ENCODE peak calls at places on chromosome 9, in nine cellular contexts. Q, G, L, J, D, S, Z, H and A are unnamed samples.
A peak's percentile ranks its signal among the peaks of the same experiment; 100 is the strongest.

GRCh38 chr9:129170229-129170628 is 7.8 kb downstream of the IER5L start:
- DNase-seq in Q (no peak), G (no peak), L (no peak), J (no peak), D (no peak), S (peak; percentile 48), Z (no peak), H (no peak), A (no peak)

GRCh38 chr9:84839538-84839937 is 170.0 kb downstream of the NTRK2 start:
- DNase-seq in Q (no peak), G (no peak), L (no peak), J (no peak), D (no peak), S (no peak), Z (no peak), H (no peak), A (no peak)

GRCh38 chr9:95508242-95508967 is 8.4 kb downstream of the PTCH1 start:
- DNase-seq in Q (no peak), G (no peak), L (peak; percentile 55), J (no peak), D (no peak), S (no peak), Z (no peak), H (no peak), A (no peak)

GRCh38 chr9:124122813-124123462 is 111.4 kb downstream of the LHX2 start:
- DNase-seq in Q (no peak), G (no peak), L (no peak), J (no peak), D (no peak), S (no peak), Z (no peak), H (no peak), A (no peak)

GRCh38 chr9:82780017-82780416 is 282.9 kb downstream of the RASEF start:
- DNase-seq in Q (no peak), G (no peak), L (no peak), J (no peak), D (no peak), S (no peak), Z (no peak), H (no peak), A (no peak)

GRCh38 chr9:136791466-136792276 is 527 bp downstream of the TMEM141 start:
- DNase-seq in Q (peak; percentile 87), G (peak; percentile 93), L (peak; percentile 91), J (peak; percentile 56), D (peak; percentile 84), S (peak; percentile 68), Z (no peak), H (peak; percentile 47), A (peak; percentile 68)

GRCh38 chr9:121780641-121781040 is 129.2 kb downstream of the DAB2IP start:
- DNase-seq in Q (peak; percentile 5), G (no peak), L (no peak), J (no peak), D (peak; percentile 17), S (no peak), Z (no peak), H (no peak), A (no peak)

GRCh38 chr9:83630938-83631457 is 8.1 kb downstream of the IDNK start:
- DNase-seq in Q (no peak), G (no peak), L (peak; percentile 76), J (no peak), D (no peak), S (no peak), Z (no peak), H (no peak), A (no peak)

GRCh38 chr9:89719202-89719601 is 114.4 kb downstream of the GADD45G start:
- DNase-seq in Q (no peak), G (no peak), L (no peak), J (no peak), D (no peak), S (no peak), Z (no peak), H (no peak), A (no peak)

GRCh38 chr9:2657427-2657826 is 35.8 kb downstream of the VLDLR start:
- DNase-seq in Q (no peak), G (peak; percentile 56), L (no peak), J (no peak), D (no peak), S (no peak), Z (no peak), H (no peak), A (no peak)

GRCh38 chr9:31140316-31140715 is 1244.1 kb upstream of the ACO1 start:
- DNase-seq in Q (no peak), G (no peak), L (no peak), J (no peak), D (no peak), S (peak; percentile 12), Z (no peak), H (peak; percentile 6), A (no peak)

DNA sequence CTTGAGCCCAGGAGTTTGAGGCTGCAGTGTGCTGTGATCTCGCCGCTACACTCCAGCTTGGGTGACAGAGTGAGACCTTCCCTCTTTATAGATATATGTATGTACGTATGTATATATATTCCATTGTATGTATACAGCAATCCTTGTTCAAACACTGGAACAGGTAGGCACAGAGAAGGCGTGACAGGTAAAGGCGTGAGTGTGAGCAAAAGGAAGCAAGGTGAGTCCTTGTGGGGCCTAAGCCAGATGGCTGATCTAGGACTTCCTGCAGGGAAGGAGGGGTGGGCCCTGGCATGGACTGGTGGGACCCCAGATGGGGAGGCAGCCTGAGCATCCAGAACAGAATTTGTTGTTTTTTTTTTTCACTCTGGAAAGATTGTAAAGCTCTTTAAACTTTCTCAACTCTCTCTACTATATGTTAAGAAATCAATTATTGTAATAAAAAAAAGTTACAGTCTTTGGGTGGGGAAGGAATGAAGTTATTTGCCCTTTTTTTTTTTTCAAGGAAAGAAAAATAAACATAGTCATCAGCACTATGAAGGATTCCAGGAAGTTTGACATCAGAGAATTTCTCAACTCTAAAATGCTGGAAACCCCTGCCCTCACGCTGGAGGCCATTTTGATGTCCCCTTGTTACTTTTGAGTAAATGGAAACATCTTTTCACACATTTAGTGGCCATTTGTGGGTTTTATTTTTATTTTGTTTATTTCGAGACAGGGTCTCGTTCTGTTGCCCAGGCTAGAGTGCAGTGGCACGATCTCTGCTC is 38.9 kb upstream of the STXBP1 start:
- DNase-seq in Q (no peak), G (no peak), L (no peak), J (no peak), D (no peak), S (no peak), Z (no peak), H (no peak), A (no peak)
- TF ChIP-seq POLR2AphosphoS5 in Q (no peak), G (no peak), L (no peak), J (no peak), D (no peak), S (no peak), Z (no peak), H (no peak), A (no peak)

GRCh38 chr9:23825143-23825531 is 903 bp downstream of the ELAVL2 start:
- DNase-seq in Q (no peak), G (no peak), L (no peak), J (no peak), D (no peak), S (no peak), Z (no peak), H (no peak), A (no peak)

GRCh38 chr9:23822331-23823169 is 3.5 kb downstream of the ELAVL2 start:
- DNase-seq in Q (no peak), G (no peak), L (peak; percentile 78), J (no peak), D (no peak), S (no peak), Z (no peak), H (no peak), A (no peak)

GRCh38 chr9:23825700-23826099 is 340 bp downstream of the ELAVL2 start:
- DNase-seq in Q (no peak), G (no peak), L (no peak), J (no peak), D (no peak), S (no peak), Z (no peak), H (no peak), A (no peak)

GRCh38 chr9:23824241-23825142 is 1.5 kb downstream of the ELAVL2 start:
- DNase-seq in Q (peak; percentile 20), G (no peak), L (peak; percentile 72), J (no peak), D (no peak), S (no peak), Z (no peak), H (no peak), A (no peak)

DNA sequence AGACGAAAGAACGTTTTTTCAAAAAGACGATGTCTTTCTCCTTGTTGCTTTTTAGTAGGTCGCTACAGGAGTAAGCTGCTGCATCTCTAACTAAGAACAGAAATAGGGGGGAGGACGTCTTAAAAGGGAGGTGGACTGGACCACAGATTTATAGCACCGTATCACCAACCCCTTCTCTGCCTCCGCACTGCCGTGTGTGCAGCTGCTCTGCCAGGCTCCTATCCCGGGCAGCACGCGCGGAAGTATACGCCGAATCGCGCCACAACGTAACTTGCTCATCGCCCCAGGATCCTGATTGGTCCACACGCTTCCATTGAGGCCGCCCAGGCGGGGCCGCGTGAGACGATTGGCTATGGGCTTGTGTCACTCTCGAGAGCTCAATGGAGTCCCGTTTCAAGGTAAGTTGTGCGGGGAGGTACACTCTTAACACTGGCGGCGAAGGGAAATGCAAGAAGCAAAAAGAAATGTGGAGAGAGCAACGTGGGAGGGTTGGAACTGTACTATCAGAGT is at the start of gene ELAVL2:
- DNase-seq in Q (peak; percentile 94), G (peak; percentile 83), L (peak; percentile 96), J (no peak), D (peak; percentile 65), S (no peak), Z (peak; percentile 85), H (no peak), A (no peak)
- TF ChIP-seq POLR2A in Q (no peak), G (no peak), L (no peak), J (no peak), D (no peak), S (no peak), Z (no peak), H (no peak), A (no peak)

GRCh38 chr9:130680836-130681768 is 12.5 kb upstream of the EXOSC2 start:
- DNase-seq in Q (peak; percentile 89), G (peak; percentile 85), L (peak; percentile 83), J (no peak), D (peak; percentile 85), S (peak; percentile 81), Z (peak; percentile 90), H (peak; percentile 70), A (peak; percentile 61)
- TF ChIP-seq POLR2AphosphoS5 in Q (no peak), G (peak; percentile 29), L (no peak), J (no peak), D (no peak), S (peak; percentile 66), Z (peak; percentile 34), H (peak; percentile 40), A (no peak)

GRCh38 chr9:113578877-113579269 is 115.3 kb downstream of the RGS3 start:
- DNase-seq in Q (peak; percentile 80), G (peak; percentile 96), L (no peak), J (peak; percentile 78), D (peak; percentile 73), S (peak; percentile 59), Z (no peak), H (no peak), A (peak; percentile 91)
- TF ChIP-seq POLR2A in Q (no peak), G (no peak), L (no peak), J (no peak), D (no peak), S (no peak), Z (no peak), H (no peak), A (no peak)

GRCh38 chr9:35914307-35914807 is 5.1 kb downstream of the SPAAR start:
- DNase-seq in Q (peak; percentile 75), G (peak; percentile 86), L (no peak), J (no peak), D (peak; percentile 74), S (no peak), Z (peak; percentile 72), H (peak; percentile 85), A (no peak)
- TF ChIP-seq POLR2AphosphoS5 in Q (peak; percentile 55), G (peak; percentile 71), L (no peak), J (no peak), D (peak; percentile 49), S (no peak), Z (no peak), H (no peak), A (no peak)